ENCODE peak calls at places on chromosomes 5 and 9, in five cellular contexts. One of them, this sample, is unnamed.

GRCh38 chr5:126285307-126285706 is 137.9 kb upstream of the GRAMD2B start:
- DNase-seq in dorsolateral prefrontal cortex: no peak
- DNase-seq in pancreas: no peak
- DNase-seq in CD8-positive, alpha-beta T cell: no peak
- DNase-seq in lower lobe of right lung: no peak
- DNase-seq in this sample: no peak

GRCh38 chr5:91151947-91152346 is 231.2 kb downstream of the ARRDC3 start:
- DNase-seq in lower lobe of right lung: peak
- DNase-seq in dorsolateral prefrontal cortex: no peak
- DNase-seq in CD8-positive, alpha-beta T cell: no peak
- DNase-seq in pancreas: peak
- DNase-seq in this sample: no peak

GRCh38 chr5:26543987-26544386 is 494.4 kb downstream of the CDH9 start:
- DNase-seq in lower lobe of right lung: no peak
- DNase-seq in dorsolateral prefrontal cortex: no peak
- DNase-seq in CD8-positive, alpha-beta T cell: no peak
- DNase-seq in pancreas: no peak
- DNase-seq in this sample: no peak

GRCh38 chr5:67149057-67149634 is 47.5 kb downstream of the CD180 start:
- DNase-seq in pancreas: no peak
- DNase-seq in dorsolateral prefrontal cortex: no peak
- DNase-seq in lower lobe of right lung: no peak
- DNase-seq in CD8-positive, alpha-beta T cell: no peak
- DNase-seq in this sample: no peak

GRCh38 chr5:94776167-94776566 is 157.7 kb downstream of the SLF1 start:
- DNase-seq in CD8-positive, alpha-beta T cell: no peak
- DNase-seq in dorsolateral prefrontal cortex: no peak
- DNase-seq in lower lobe of right lung: no peak
- DNase-seq in pancreas: no peak
- DNase-seq in this sample: no peak

GRCh38 chr9:130992059-130993032 is 16.6 kb upstream of the LAMC3 start:
- DNase-seq in CD8-positive, alpha-beta T cell: no peak
- DNase-seq in dorsolateral prefrontal cortex: no peak
- DNase-seq in pancreas: no peak
- DNase-seq in lower lobe of right lung: no peak
- DNase-seq in this sample: no peak

GRCh38 chr5:135890867-135891266 is 4.8 kb downstream of the IL9 start:
- DNase-seq in dorsolateral prefrontal cortex: no peak
- DNase-seq in CD8-positive, alpha-beta T cell: no peak
- DNase-seq in lower lobe of right lung: no peak
- DNase-seq in pancreas: no peak
- DNase-seq in this sample: no peak

GRCh38 chr5:148846930-148847329 is 20.5 kb downstream of the ADRB2 start:
- DNase-seq in CD8-positive, alpha-beta T cell: no peak
- DNase-seq in dorsolateral prefrontal cortex: no peak
- DNase-seq in lower lobe of right lung: no peak
- DNase-seq in pancreas: no peak
- DNase-seq in this sample: no peak

GRCh38 chr5:164048527-164048926 is 543.1 kb downstream of the MAT2B start:
- DNase-seq in CD8-positive, alpha-beta T cell: no peak
- DNase-seq in pancreas: no peak
- DNase-seq in dorsolateral prefrontal cortex: no peak
- DNase-seq in lower lobe of right lung: no peak
- DNase-seq in this sample: no peak

GRCh38 chr5:61735531-61735930 is 403.5 kb downstream of the ZSWIM6 start:
- DNase-seq in pancreas: no peak
- DNase-seq in dorsolateral prefrontal cortex: no peak
- DNase-seq in lower lobe of right lung: no peak
- DNase-seq in CD8-positive, alpha-beta T cell: no peak
- DNase-seq in this sample: no peak

GRCh38 chr9:68685770-68686169 is 19.3 kb upstream of the PIP5K1B start:
- DNase-seq in CD8-positive, alpha-beta T cell: no peak
- DNase-seq in lower lobe of right lung: no peak
- DNase-seq in pancreas: peak
- DNase-seq in dorsolateral prefrontal cortex: no peak
- DNase-seq in this sample: no peak

GRCh38 chr9:87107072-87107471 is 159.8 kb upstream of the GAS1 start:
- DNase-seq in dorsolateral prefrontal cortex: no peak
- DNase-seq in CD8-positive, alpha-beta T cell: no peak
- DNase-seq in lower lobe of right lung: no peak
- DNase-seq in pancreas: no peak
- DNase-seq in this sample: no peak

GRCh38 chr9:20409321-20410092 is 212.8 kb downstream of the MLLT3 start:
- DNase-seq in CD8-positive, alpha-beta T cell: no peak
- DNase-seq in dorsolateral prefrontal cortex: no peak
- DNase-seq in pancreas: no peak
- DNase-seq in lower lobe of right lung: no peak
- DNase-seq in this sample: no peak

GRCh38 chr5:149830579-149830978 is 100.5 kb downstream of the PPARGC1B start:
- DNase-seq in lower lobe of right lung: no peak
- DNase-seq in dorsolateral prefrontal cortex: no peak
- DNase-seq in CD8-positive, alpha-beta T cell: no peak
- DNase-seq in pancreas: no peak
- DNase-seq in this sample: no peak

GRCh38 chr5:40834391-40834848 is 602 bp downstream of the RPL37 start:
- DNase-seq in lower lobe of right lung: no peak
- DNase-seq in dorsolateral prefrontal cortex: no peak
- DNase-seq in CD8-positive, alpha-beta T cell: peak
- DNase-seq in pancreas: no peak
- DNase-seq in this sample: no peak

GRCh38 chr9:91778031-91778430 is 172.0 kb downstream of the ROR2 start:
- DNase-seq in CD8-positive, alpha-beta T cell: no peak
- DNase-seq in pancreas: no peak
- DNase-seq in lower lobe of right lung: no peak
- DNase-seq in dorsolateral prefrontal cortex: no peak
- DNase-seq in this sample: no peak

GRCh38 chr9:123378956-123379660 is 23.1 kb downstream of the CRB2 start:
- DNase-seq in lower lobe of right lung: no peak
- DNase-seq in pancreas: no peak
- DNase-seq in CD8-positive, alpha-beta T cell: no peak
- DNase-seq in dorsolateral prefrontal cortex: no peak
- DNase-seq in this sample: no peak

GRCh38 chr9:92617951-92618510 is 51.9 kb downstream of the IPPK start:
- DNase-seq in lower lobe of right lung: no peak
- DNase-seq in pancreas: no peak
- DNase-seq in CD8-positive, alpha-beta T cell: no peak
- DNase-seq in dorsolateral prefrontal cortex: no peak
- DNase-seq in this sample: no peak

GRCh38 chr5:92364986-92365550 is 982.0 kb upstream of the ARRDC3 start:
- DNase-seq in lower lobe of right lung: no peak
- DNase-seq in dorsolateral prefrontal cortex: no peak
- DNase-seq in CD8-positive, alpha-beta T cell: no peak
- DNase-seq in pancreas: no peak
- DNase-seq in this sample: no peak

GRCh38 chr5:140114341-140115185 is 654 bp downstream of the PURA start:
- DNase-seq in lower lobe of right lung: peak
- DNase-seq in pancreas: peak
- DNase-seq in dorsolateral prefrontal cortex: peak
- DNase-seq in CD8-positive, alpha-beta T cell: peak
- DNase-seq in this sample: peak

GRCh38 chr5:32278403-32278802 is 34.3 kb downstream of the MTMR12 start:
- DNase-seq in pancreas: no peak
- DNase-seq in dorsolateral prefrontal cortex: no peak
- DNase-seq in CD8-positive, alpha-beta T cell: no peak
- DNase-seq in lower lobe of right lung: no peak
- DNase-seq in this sample: no peak

GRCh38 chr9:121222524-121223171 is 21.0 kb upstream of the RAB14 start:
- DNase-seq in CD8-positive, alpha-beta T cell: no peak
- DNase-seq in lower lobe of right lung: no peak
- DNase-seq in pancreas: peak
- DNase-seq in dorsolateral prefrontal cortex: no peak
- DNase-seq in this sample: peak

GRCh38 chr5:93257616-93258015 is 323.4 kb downstream of the NR2F1-AS1 start:
- DNase-seq in lower lobe of right lung: no peak
- DNase-seq in pancreas: no peak
- DNase-seq in CD8-positive, alpha-beta T cell: no peak
- DNase-seq in dorsolateral prefrontal cortex: no peak
- DNase-seq in this sample: no peak

GRCh38 chr9:21023861-21024260 is 7.6 kb downstream of the HACD4 start:
- DNase-seq in dorsolateral prefrontal cortex: no peak
- DNase-seq in pancreas: no peak
- DNase-seq in lower lobe of right lung: no peak
- DNase-seq in CD8-positive, alpha-beta T cell: no peak
- DNase-seq in this sample: no peak

GRCh38 chr5:167945542-167946384 is 345.7 kb upstream of the WWC1 start:
- DNase-seq in lower lobe of right lung: no peak
- DNase-seq in CD8-positive, alpha-beta T cell: no peak
- DNase-seq in dorsolateral prefrontal cortex: no peak
- DNase-seq in pancreas: no peak
- DNase-seq in this sample: no peak

GRCh38 chr9:95315108-95315746 is 2.3 kb downstream of the FANCC start:
- DNase-seq in pancreas: no peak
- DNase-seq in lower lobe of right lung: no peak
- DNase-seq in dorsolateral prefrontal cortex: no peak
- DNase-seq in CD8-positive, alpha-beta T cell: no peak
- DNase-seq in this sample: no peak

GRCh38 chr5:126052791-126053190 is 370.4 kb upstream of the GRAMD2B start:
- DNase-seq in CD8-positive, alpha-beta T cell: no peak
- DNase-seq in dorsolateral prefrontal cortex: no peak
- DNase-seq in pancreas: no peak
- DNase-seq in lower lobe of right lung: no peak
- DNase-seq in this sample: no peak

GRCh38 chr5:9239071-9239470 is 306.8 kb downstream of the SEMA5A start:
- DNase-seq in dorsolateral prefrontal cortex: no peak
- DNase-seq in CD8-positive, alpha-beta T cell: no peak
- DNase-seq in lower lobe of right lung: no peak
- DNase-seq in pancreas: no peak
- DNase-seq in this sample: no peak

GRCh38 chr9:89661956-89662717 is 57.3 kb downstream of the GADD45G start:
- DNase-seq in pancreas: peak
- DNase-seq in dorsolateral prefrontal cortex: peak
- DNase-seq in CD8-positive, alpha-beta T cell: no peak
- DNase-seq in lower lobe of right lung: peak
- DNase-seq in this sample: peak

GRCh38 chr9:20872340-20872977 is 159.0 kb downstream of the HACD4 start:
- DNase-seq in lower lobe of right lung: no peak
- DNase-seq in CD8-positive, alpha-beta T cell: no peak
- DNase-seq in pancreas: no peak
- DNase-seq in dorsolateral prefrontal cortex: no peak
- DNase-seq in this sample: no peak

GRCh38 chr5:102583663-102584062 is 84.9 kb upstream of the SLCO6A1 start:
- DNase-seq in dorsolateral prefrontal cortex: no peak
- DNase-seq in lower lobe of right lung: no peak
- DNase-seq in pancreas: no peak
- DNase-seq in CD8-positive, alpha-beta T cell: no peak
- DNase-seq in this sample: no peak
- TF ChIP-seq CTCF in dorsolateral prefrontal cortex: peak
- TF ChIP-seq CTCF in lower lobe of right lung: peak
- TF ChIP-seq CTCF in pancreas: peak
- TF ChIP-seq CTCF in CD8-positive, alpha-beta T cell: peak
- TF ChIP-seq CTCF in this sample: no peak

GRCh38 chr5:922745-923472 is 30.2 kb downstream of the TRIP13 start:
- DNase-seq in lower lobe of right lung: no peak
- DNase-seq in pancreas: peak
- DNase-seq in CD8-positive, alpha-beta T cell: no peak
- DNase-seq in dorsolateral prefrontal cortex: no peak
- DNase-seq in this sample: no peak

GRCh38 chr5:929596-929995 is 36.9 kb downstream of the TRIP13 start:
- DNase-seq in pancreas: peak
- DNase-seq in CD8-positive, alpha-beta T cell: no peak
- DNase-seq in dorsolateral prefrontal cortex: no peak
- DNase-seq in lower lobe of right lung: no peak
- DNase-seq in this sample: no peak

GRCh38 chr5:923473-923873 is 30.8 kb downstream of the TRIP13 start:
- DNase-seq in pancreas: peak
- DNase-seq in CD8-positive, alpha-beta T cell: peak
- DNase-seq in lower lobe of right lung: peak
- DNase-seq in dorsolateral prefrontal cortex: peak
- DNase-seq in this sample: peak

GRCh38 chr5:927172-928015 is 34.7 kb downstream of the TRIP13 start:
- DNase-seq in CD8-positive, alpha-beta T cell: no peak
- DNase-seq in pancreas: no peak
- DNase-seq in dorsolateral prefrontal cortex: no peak
- DNase-seq in lower lobe of right lung: no peak
- DNase-seq in this sample: peak

GRCh38 chr5:926416-927171 is 33.9 kb downstream of the TRIP13 start:
- DNase-seq in CD8-positive, alpha-beta T cell: no peak
- DNase-seq in pancreas: peak
- DNase-seq in dorsolateral prefrontal cortex: no peak
- DNase-seq in lower lobe of right lung: no peak
- DNase-seq in this sample: no peak
- H3K4me3 ChIP-seq in CD8-positive, alpha-beta T cell: peak
- H3K4me3 ChIP-seq in pancreas: peak
- H3K4me3 ChIP-seq in dorsolateral prefrontal cortex: peak
- H3K4me3 ChIP-seq in lower lobe of right lung: peak
- H3K4me3 ChIP-seq in this sample: no peak

DNA sequence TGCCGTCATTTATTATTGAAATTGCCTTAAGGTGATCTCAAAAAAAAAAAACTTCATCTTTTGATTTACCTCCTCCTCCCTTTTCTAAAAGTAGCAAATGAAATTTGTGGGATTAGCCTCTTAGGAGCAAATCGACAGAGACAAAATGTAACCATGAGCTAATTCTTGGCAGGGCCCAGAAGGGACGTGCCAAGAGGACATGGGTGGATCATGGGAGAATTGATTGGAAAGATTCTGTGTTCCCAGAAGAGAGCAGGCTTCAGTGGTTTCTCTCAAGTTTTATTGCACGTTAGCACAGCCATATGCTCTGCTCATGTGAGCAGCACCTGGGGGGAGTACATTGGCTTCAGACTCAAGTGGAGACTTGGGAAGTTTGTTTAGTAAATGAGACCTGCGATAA is 394.6 kb downstream of the ELAVL2 start:
- DNase-seq in CD8-positive, alpha-beta T cell: no peak
- DNase-seq in pancreas: no peak
- DNase-seq in dorsolateral prefrontal cortex: no peak
- DNase-seq in lower lobe of right lung: no peak
- DNase-seq in this sample: no peak
- TF ChIP-seq CTCF in CD8-positive, alpha-beta T cell: no peak
- TF ChIP-seq CTCF in pancreas: no peak
- TF ChIP-seq CTCF in dorsolateral prefrontal cortex: no peak
- TF ChIP-seq CTCF in lower lobe of right lung: no peak
- TF ChIP-seq CTCF in this sample: no peak

DNA sequence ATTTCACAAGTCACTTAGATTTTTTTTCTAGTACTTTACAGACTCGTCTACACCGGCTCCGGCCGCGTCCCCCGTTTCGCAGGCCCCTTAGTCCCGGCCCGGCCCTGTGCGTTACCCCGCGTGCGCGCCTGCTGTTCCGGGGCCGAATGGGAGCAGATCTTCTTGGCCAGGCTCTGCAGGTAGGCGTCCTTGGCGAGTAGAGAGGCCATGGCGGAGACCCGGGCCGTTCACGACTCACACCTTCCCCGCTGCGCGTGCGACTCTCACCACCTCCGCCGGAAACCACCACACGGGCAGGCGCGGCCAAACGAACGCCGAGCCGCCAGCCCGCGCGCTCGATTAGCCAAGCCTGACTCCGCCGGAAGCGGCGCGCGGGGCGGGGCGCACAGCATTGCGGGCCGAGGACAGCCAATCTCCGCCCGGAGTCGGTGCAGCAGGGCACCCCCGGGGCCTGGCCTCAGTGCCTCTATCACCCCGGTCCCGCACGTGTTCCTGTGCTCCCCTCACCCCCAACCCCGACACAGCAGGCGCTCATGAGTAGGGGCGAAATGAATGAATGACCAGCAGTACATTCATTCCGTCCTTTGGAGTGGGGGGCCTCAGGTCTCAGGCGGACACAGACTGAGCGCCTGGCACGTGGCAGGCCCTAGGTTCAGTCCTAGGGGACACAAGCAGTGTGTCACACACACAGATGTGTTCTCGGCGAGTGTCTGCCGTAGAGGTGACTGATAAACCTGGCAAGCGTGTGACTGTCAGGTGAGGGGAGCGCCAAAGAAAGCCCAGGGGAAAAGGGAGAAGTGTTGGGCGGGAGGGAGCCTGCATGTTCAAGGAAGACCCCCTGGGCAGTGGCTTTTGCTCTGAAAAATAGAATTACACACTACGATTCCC is at the start of gene SURF6:
- DNase-seq in pancreas: peak
- DNase-seq in lower lobe of right lung: peak
- DNase-seq in dorsolateral prefrontal cortex: peak
- DNase-seq in CD8-positive, alpha-beta T cell: peak
- DNase-seq in this sample: peak
- H3K4me3 ChIP-seq in pancreas: peak
- H3K4me3 ChIP-seq in lower lobe of right lung: peak
- H3K4me3 ChIP-seq in dorsolateral prefrontal cortex: peak
- H3K4me3 ChIP-seq in CD8-positive, alpha-beta T cell: peak
- H3K4me3 ChIP-seq in this sample: peak

This sample was measured in Caco-2.